ENCODE peak calls at places on chromosomes 5 and 9, in four cellular contexts. One of them, this sample, is unnamed.

GRCh38 chr9:81182421-81182820 is 506.9 kb downstream of the TLE1 start:
- DNase-seq in fibroblast of the aortic adventitia: peak
- DNase-seq in hepatocyte: peak
- DNase-seq in choroid plexus epithelial cell: peak
- DNase-seq in this sample: peak

GRCh38 chr9:135664801-135665794 is 2.0 kb downstream of the LCN9 start:
- DNase-seq in fibroblast of the aortic adventitia: no peak
- DNase-seq in hepatocyte: no peak
- DNase-seq in choroid plexus epithelial cell: no peak
- DNase-seq in this sample: no peak

GRCh38 chr5:131795879-131796792 is 681 bp downstream of the FNIP1 start:
- DNase-seq in fibroblast of the aortic adventitia: peak
- DNase-seq in hepatocyte: peak
- DNase-seq in choroid plexus epithelial cell: peak
- DNase-seq in this sample: peak

GRCh38 chr5:160685219-160685618 is 166.8 kb downstream of the ATP10B start:
- DNase-seq in fibroblast of the aortic adventitia: no peak
- DNase-seq in hepatocyte: peak
- DNase-seq in choroid plexus epithelial cell: no peak
- DNase-seq in this sample: no peak

GRCh38 chr5:179836225-179837019 is 15.7 kb downstream of the SQSTM1 start:
- DNase-seq in fibroblast of the aortic adventitia: peak
- DNase-seq in hepatocyte: peak
- DNase-seq in choroid plexus epithelial cell: peak
- DNase-seq in this sample: peak

GRCh38 chr9:125631391-125632085 is 75.5 kb downstream of the MAPKAP1 start:
- DNase-seq in fibroblast of the aortic adventitia: peak
- DNase-seq in hepatocyte: peak
- DNase-seq in choroid plexus epithelial cell: peak
- DNase-seq in this sample: peak

GRCh38 chr9:92745881-92746280 is 18.8 kb downstream of the BICD2 start:
- DNase-seq in fibroblast of the aortic adventitia: no peak
- DNase-seq in hepatocyte: no peak
- DNase-seq in choroid plexus epithelial cell: no peak
- DNase-seq in this sample: no peak

GRCh38 chr9:93301911-93302525 is 118.1 kb downstream of the WNK2 start:
- DNase-seq in fibroblast of the aortic adventitia: no peak
- DNase-seq in hepatocyte: no peak
- DNase-seq in choroid plexus epithelial cell: no peak
- DNase-seq in this sample: no peak

GRCh38 chr9:130219661-130220081 is 45.9 kb upstream of the HMCN2 start:
- DNase-seq in fibroblast of the aortic adventitia: no peak
- DNase-seq in hepatocyte: no peak
- DNase-seq in choroid plexus epithelial cell: no peak
- DNase-seq in this sample: no peak

GRCh38 chr5:9015937-9016270 is 530.0 kb downstream of the SEMA5A start:
- DNase-seq in fibroblast of the aortic adventitia: no peak
- DNase-seq in hepatocyte: no peak
- DNase-seq in choroid plexus epithelial cell: no peak
- DNase-seq in this sample: no peak

GRCh38 chr5:58294598-58295298 is 165.1 kb downstream of the PLK2 start:
- DNase-seq in fibroblast of the aortic adventitia: no peak
- DNase-seq in hepatocyte: no peak
- DNase-seq in choroid plexus epithelial cell: no peak
- DNase-seq in this sample: peak

GRCh38 chr5:146213210-146213838 is 9.9 kb downstream of the RBM27 start:
- DNase-seq in fibroblast of the aortic adventitia: peak
- DNase-seq in hepatocyte: peak
- DNase-seq in choroid plexus epithelial cell: peak
- DNase-seq in this sample: peak

GRCh38 chr5:147063971-147064370 is 170.9 kb upstream of the STK32A start:
- DNase-seq in fibroblast of the aortic adventitia: no peak
- DNase-seq in hepatocyte: no peak
- DNase-seq in choroid plexus epithelial cell: no peak
- DNase-seq in this sample: no peak

GRCh38 chr9:76401580-76402354 is 7.5 kb upstream of the RFK start:
- DNase-seq in fibroblast of the aortic adventitia: no peak
- DNase-seq in hepatocyte: no peak
- DNase-seq in choroid plexus epithelial cell: no peak
- DNase-seq in this sample: peak

GRCh38 chr9:114033397-114034103 is 44.5 kb downstream of the AMBP start:
- DNase-seq in fibroblast of the aortic adventitia: peak
- DNase-seq in hepatocyte: peak
- DNase-seq in choroid plexus epithelial cell: peak
- DNase-seq in this sample: peak

GRCh38 chr5:136155769-136156168 is 23.1 kb downstream of the SMAD5 start:
- DNase-seq in fibroblast of the aortic adventitia: no peak
- DNase-seq in hepatocyte: no peak
- DNase-seq in choroid plexus epithelial cell: peak
- DNase-seq in this sample: no peak

GRCh38 chr5:3466392-3466791 is 129.2 kb upstream of the IRX1 start:
- DNase-seq in fibroblast of the aortic adventitia: no peak
- DNase-seq in hepatocyte: no peak
- DNase-seq in choroid plexus epithelial cell: no peak
- DNase-seq in this sample: no peak

GRCh38 chr5:179122411-179123108 is 62.4 kb downstream of the ZNF354C start:
- DNase-seq in fibroblast of the aortic adventitia: no peak
- DNase-seq in hepatocyte: no peak
- DNase-seq in choroid plexus epithelial cell: no peak
- DNase-seq in this sample: no peak

GRCh38 chr9:18477121-18477705 is 3.3 kb downstream of the ADAMTSL1 start:
- DNase-seq in fibroblast of the aortic adventitia: peak
- DNase-seq in hepatocyte: no peak
- DNase-seq in choroid plexus epithelial cell: no peak
- DNase-seq in this sample: peak

GRCh38 chr9:125085703-125086477 is 57.4 kb downstream of the SCAI start:
- DNase-seq in fibroblast of the aortic adventitia: no peak
- DNase-seq in hepatocyte: no peak
- DNase-seq in choroid plexus epithelial cell: no peak
- DNase-seq in this sample: no peak

GRCh38 chr9:127018935-127019334 is 103.5 kb downstream of the ANGPTL2 start:
- DNase-seq in fibroblast of the aortic adventitia: peak
- DNase-seq in hepatocyte: no peak
- DNase-seq in choroid plexus epithelial cell: peak
- DNase-seq in this sample: no peak

GRCh38 chr9:14910178-14910805 is at the start of gene FREM1:
- DNase-seq in fibroblast of the aortic adventitia: no peak
- DNase-seq in hepatocyte: peak
- DNase-seq in choroid plexus epithelial cell: peak
- DNase-seq in this sample: peak

GRCh38 chr5:60633336-60633735 is 66.6 kb downstream of the DEPDC1B start:
- DNase-seq in fibroblast of the aortic adventitia: peak
- DNase-seq in hepatocyte: peak
- DNase-seq in choroid plexus epithelial cell: peak
- DNase-seq in this sample: peak

GRCh38 chr5:143233020-143233419 is 170.5 kb downstream of the NR3C1 start:
- DNase-seq in fibroblast of the aortic adventitia: peak
- DNase-seq in hepatocyte: no peak
- DNase-seq in choroid plexus epithelial cell: peak
- DNase-seq in this sample: peak

GRCh38 chr5:161086456-161086855 is 234.4 kb upstream of the ATP10B start:
- DNase-seq in fibroblast of the aortic adventitia: peak
- DNase-seq in hepatocyte: no peak
- DNase-seq in choroid plexus epithelial cell: peak
- DNase-seq in this sample: peak

GRCh38 chr9:129311638-129312037 is 133.6 kb upstream of the IER5L start:
- DNase-seq in fibroblast of the aortic adventitia: no peak
- DNase-seq in hepatocyte: no peak
- DNase-seq in choroid plexus epithelial cell: no peak
- DNase-seq in this sample: no peak

GRCh38 chr9:93686880-93687236 is 110.5 kb downstream of the PHF2 start:
- DNase-seq in fibroblast of the aortic adventitia: no peak
- DNase-seq in hepatocyte: no peak
- DNase-seq in choroid plexus epithelial cell: no peak
- DNase-seq in this sample: no peak

GRCh38 chr5:174086751-174087150 is 41.2 kb downstream of the NSG2 start:
- DNase-seq in fibroblast of the aortic adventitia: no peak
- DNase-seq in hepatocyte: no peak
- DNase-seq in choroid plexus epithelial cell: no peak
- DNase-seq in this sample: no peak

GRCh38 chr9:2015581-2016410 is 649 bp downstream of the SMARCA2 start:
- DNase-seq in fibroblast of the aortic adventitia: peak
- DNase-seq in hepatocyte: peak
- DNase-seq in choroid plexus epithelial cell: peak
- DNase-seq in this sample: peak

GRCh38 chr9:130245474-130245873 is 20.1 kb upstream of the HMCN2 start:
- DNase-seq in fibroblast of the aortic adventitia: no peak
- DNase-seq in hepatocyte: no peak
- DNase-seq in choroid plexus epithelial cell: no peak
- DNase-seq in this sample: no peak

GRCh38 chr5:74643160-74643562 is 2.6 kb upstream of the ENC1 start:
- DNase-seq in fibroblast of the aortic adventitia: peak
- DNase-seq in hepatocyte: peak
- DNase-seq in choroid plexus epithelial cell: peak
- DNase-seq in this sample: peak

GRCh38 chr9:33850267-33850629 is 33.3 kb downstream of the UBE2R2 start:
- DNase-seq in fibroblast of the aortic adventitia: no peak
- DNase-seq in hepatocyte: no peak
- DNase-seq in choroid plexus epithelial cell: no peak
- DNase-seq in this sample: no peak

DNA sequence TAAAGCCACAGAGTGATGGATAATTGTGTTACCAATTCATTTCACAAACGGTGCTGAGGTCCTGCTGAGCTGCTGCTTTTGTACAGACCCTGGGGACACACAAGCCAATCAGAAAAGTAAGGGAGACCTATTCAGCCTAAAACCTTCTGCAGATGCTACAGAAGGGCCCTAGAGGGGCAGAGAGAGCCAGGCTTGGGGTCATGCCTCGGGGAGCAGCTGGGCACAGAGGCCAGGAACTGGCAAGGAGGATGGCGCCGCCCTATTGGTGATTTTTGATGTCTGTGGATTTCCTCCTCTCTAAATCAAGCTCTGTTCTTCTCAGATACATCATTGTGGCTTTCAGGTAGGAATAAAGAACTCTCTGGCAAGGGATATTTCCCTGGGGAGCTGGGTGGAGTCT is 181.9 kb downstream of the ZNF462 start:
- DNase-seq in fibroblast of the aortic adventitia: no peak
- DNase-seq in hepatocyte: no peak
- DNase-seq in choroid plexus epithelial cell: no peak
- DNase-seq in this sample: no peak
- TF ChIP-seq CTCF in fibroblast of the aortic adventitia: no peak
- TF ChIP-seq CTCF in hepatocyte: no peak
- TF ChIP-seq CTCF in choroid plexus epithelial cell: peak
- TF ChIP-seq CTCF in this sample: peak

GRCh38 chr9:131382850-131383729 is 10.8 kb upstream of the PRRC2B start:
- DNase-seq in fibroblast of the aortic adventitia: peak
- DNase-seq in hepatocyte: peak
- DNase-seq in choroid plexus epithelial cell: peak
- DNase-seq in this sample: peak

GRCh38 chr9:131385296-131385695 is 8.6 kb upstream of the PRRC2B start:
- DNase-seq in fibroblast of the aortic adventitia: no peak
- DNase-seq in hepatocyte: no peak
- DNase-seq in choroid plexus epithelial cell: no peak
- DNase-seq in this sample: no peak

GRCh38 chr9:131390990-131391389 is 2.9 kb upstream of the PRRC2B start:
- DNase-seq in fibroblast of the aortic adventitia: no peak
- DNase-seq in hepatocyte: no peak
- DNase-seq in choroid plexus epithelial cell: no peak
- DNase-seq in this sample: no peak

GRCh38 chr9:131387394-131387793 is 6.5 kb upstream of the PRRC2B start:
- DNase-seq in fibroblast of the aortic adventitia: no peak
- DNase-seq in hepatocyte: no peak
- DNase-seq in choroid plexus epithelial cell: no peak
- DNase-seq in this sample: no peak

DNA sequence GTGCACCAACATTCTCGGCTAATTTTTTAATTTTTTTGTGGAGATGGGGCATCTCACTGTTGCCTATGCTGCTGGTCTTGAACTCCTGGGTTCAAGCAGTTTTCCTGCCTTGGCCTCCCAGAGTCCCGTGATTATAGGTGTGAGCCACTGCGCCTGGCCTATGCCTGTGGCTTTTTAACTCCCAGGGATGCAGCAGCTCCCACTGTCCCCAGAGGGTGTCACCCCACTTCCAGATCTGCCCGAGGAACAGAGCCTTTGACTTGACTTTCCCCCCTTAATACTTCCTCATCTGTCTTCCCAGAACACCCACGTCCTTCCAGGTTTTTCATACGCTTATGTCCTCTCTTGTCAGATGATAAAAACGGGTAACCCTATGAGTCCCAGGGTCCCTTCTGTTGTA is 7.6 kb upstream of the PRRC2B start:
- DNase-seq in fibroblast of the aortic adventitia: no peak
- DNase-seq in hepatocyte: no peak
- DNase-seq in choroid plexus epithelial cell: no peak
- DNase-seq in this sample: no peak
- TF ChIP-seq CTCF in fibroblast of the aortic adventitia: peak
- TF ChIP-seq CTCF in hepatocyte: no peak
- TF ChIP-seq CTCF in choroid plexus epithelial cell: peak
- TF ChIP-seq CTCF in this sample: peak

GRCh38 chr5:72355706-72356299 is 35.6 kb downstream of the PTCD2 start:
- DNase-seq in fibroblast of the aortic adventitia: peak
- DNase-seq in hepatocyte: peak
- DNase-seq in choroid plexus epithelial cell: peak
- DNase-seq in this sample: peak
- TF ChIP-seq CTCF in fibroblast of the aortic adventitia: peak
- TF ChIP-seq CTCF in hepatocyte: peak
- TF ChIP-seq CTCF in choroid plexus epithelial cell: peak
- TF ChIP-seq CTCF in this sample: peak

DNA sequence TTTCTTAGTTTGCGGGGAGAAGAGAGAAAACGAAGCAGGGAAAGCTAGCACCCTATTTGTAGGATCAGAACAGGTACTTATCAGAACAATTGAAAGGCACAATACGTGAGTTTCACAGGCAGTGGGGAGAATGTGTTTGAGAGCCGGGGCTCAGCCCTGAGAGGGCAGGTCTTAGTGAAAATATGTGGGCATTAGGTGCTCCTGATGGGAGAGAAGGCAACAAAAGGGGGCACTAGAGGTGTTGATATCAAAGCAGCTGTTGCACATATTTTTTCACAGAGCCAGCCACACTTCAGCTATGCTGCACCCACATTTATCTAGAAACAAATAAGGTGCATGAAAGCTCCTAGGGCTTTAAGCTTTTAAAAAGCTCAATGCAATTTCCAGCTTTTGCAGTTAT is 99.7 kb upstream of the MAN2A1 start:
- DNase-seq in fibroblast of the aortic adventitia: no peak
- DNase-seq in hepatocyte: no peak
- DNase-seq in choroid plexus epithelial cell: peak
- DNase-seq in this sample: no peak
- TF ChIP-seq CTCF in fibroblast of the aortic adventitia: no peak
- TF ChIP-seq CTCF in hepatocyte: no peak
- TF ChIP-seq CTCF in choroid plexus epithelial cell: peak
- TF ChIP-seq CTCF in this sample: no peak

DNA sequence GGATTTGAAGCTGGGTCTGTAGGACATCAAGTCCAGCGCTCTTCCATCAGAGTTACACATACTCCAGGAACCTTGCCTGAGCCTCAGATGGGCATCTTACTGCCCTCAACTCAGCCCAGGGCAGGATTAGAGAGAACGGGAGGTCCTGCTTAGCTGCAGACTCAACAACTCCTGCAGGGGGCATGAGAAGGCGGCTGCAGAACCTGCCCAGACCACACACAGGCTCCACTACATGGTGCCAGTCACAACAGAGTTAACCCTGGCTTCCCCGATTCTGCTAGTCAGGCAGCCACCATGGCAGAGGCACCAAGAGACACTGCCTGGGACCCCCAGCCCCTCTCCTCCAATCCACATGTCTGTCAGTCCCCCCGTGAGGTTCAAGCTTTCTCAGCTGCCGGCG is 23.9 kb upstream of the CPLX2 start:
- DNase-seq in fibroblast of the aortic adventitia: no peak
- DNase-seq in hepatocyte: no peak
- DNase-seq in choroid plexus epithelial cell: peak
- DNase-seq in this sample: no peak
- TF ChIP-seq CTCF in fibroblast of the aortic adventitia: peak
- TF ChIP-seq CTCF in hepatocyte: no peak
- TF ChIP-seq CTCF in choroid plexus epithelial cell: peak
- TF ChIP-seq CTCF in this sample: peak

This sample was measured in astrocyte of the spinal cord.